ENCODE peak calls at places on chromosomes 7 and 10, in nine cellular contexts. O is activated naive CD4-positive, alpha-beta T cell treated with anti-CD3 and anti-CD28 coated beads, Interleukin-2, amount 10 ng/mL, durations not matched to agents 7 days and 5 days; E is effector CD4-positive, alpha-beta T cell; D is HuH-7.5; Q is activated T-cell treated with anti-CD3 and anti-CD28 coated beads, Interleukin-2, amount 50 U/mL, for 4 hours; I is CD8-positive, alpha-beta T cell; T is EH; H is thoracic aorta; R is stimulated activated CD8-positive, alpha-beta memory T cell treated with anti-CD3 and anti-CD28 coated beads, Interleukin-7, amount 100 ng/mL, for 24 hours. J is an unnamed sample.

GRCh38 chr10:99872367-99873162 is 90.1 kb downstream of the ABCC2 start:
- DNase-seq in E (no peak), Q (no peak), O (no peak), R (no peak), H (no peak), D (no peak), I (no peak), T (peak), J (no peak)

GRCh38 chr7:103131225-103131624 is 17.7 kb downstream of the NAPEPLD start:
- DNase-seq in R (no peak), Q (no peak), D (no peak), E (no peak), I (no peak), O (no peak), T (no peak), H (no peak), J (no peak)

GRCh38 chr10:45353176-45353575 is 20.8 kb upstream of the ALOX5 start:
- DNase-seq in R (no peak), D (no peak), E (no peak), O (no peak), H (no peak), Q (no peak), I (no peak), T (no peak), J (no peak)

GRCh38 chr7:28350610-28351009 is 61.7 kb upstream of the CREB5 start:
- DNase-seq in T (no peak), E (no peak), H (no peak), I (no peak), R (no peak), O (no peak), D (no peak), Q (no peak), J (no peak)

GRCh38 chr7:111931016-111931517 is 275.1 kb downstream of the DOCK4 start:
- DNase-seq in H (no peak), T (peak), E (no peak), R (no peak), I (no peak), Q (no peak), O (no peak), D (peak), J (no peak)

GRCh38 chr7:133196872-133197612 is 55.8 kb upstream of the EXOC4 start:
- DNase-seq in R (no peak), D (no peak), Q (no peak), T (no peak), I (no peak), O (no peak), H (no peak), E (no peak), J (no peak)

GRCh38 chr7:34982371-34983019 is 54.8 kb downstream of the DPY19L1 start:
- DNase-seq in E (no peak), T (no peak), R (no peak), I (no peak), D (no peak), H (no peak), O (no peak), Q (no peak), J (no peak)

GRCh38 chr7:103902917-103903316 is 86.5 kb downstream of the RELN start:
- DNase-seq in D (no peak), H (no peak), Q (no peak), T (no peak), R (no peak), I (no peak), E (no peak), O (no peak), J (no peak)

GRCh38 chr7:27192546-27193334 is 7.2 kb downstream of the HOXA13 start:
- DNase-seq in Q (no peak), E (no peak), T (peak), H (no peak), O (no peak), I (no peak), R (no peak), D (no peak), J (peak)

GRCh38 chr10:35794703-35795102 is 152.6 kb upstream of the FZD8 start:
- DNase-seq in R (no peak), Q (no peak), D (no peak), O (no peak), I (no peak), T (no peak), H (no peak), E (no peak), J (no peak)

GRCh38 chr10:122376364-122376961 is 2.0 kb downstream of the PLEKHA1 start:
- DNase-seq in H (no peak), O (no peak), E (no peak), R (no peak), T (no peak), D (no peak), Q (no peak), I (no peak), J (no peak)

GRCh38 chr7:30032310-30033125 is 4.3 kb downstream of the PLEKHA8 start:
- DNase-seq in H (no peak), R (no peak), I (no peak), E (no peak), O (no peak), Q (no peak), D (no peak), T (peak), J (no peak)

GRCh38 chr10:117663750-117664149 is 121.2 kb downstream of the EMX2 start:
- DNase-seq in Q (no peak), T (peak), I (no peak), D (no peak), E (no peak), R (no peak), O (no peak), H (no peak), J (no peak)

GRCh38 chr10:80199828-80200227 is 5.5 kb downstream of the ANXA11 start:
- DNase-seq in T (peak), Q (no peak), E (no peak), D (no peak), H (no peak), R (no peak), I (no peak), O (no peak), J (no peak)

GRCh38 chr7:139118234-139118802 is 8.8 kb upstream of the ZC3HAV1 start:
- DNase-seq in E (no peak), H (no peak), O (no peak), Q (no peak), D (no peak), R (no peak), T (peak), I (no peak), J (no peak)

GRCh38 chr7:45219130-45219529 is 61.5 kb downstream of the RAMP3 start:
- DNase-seq in R (no peak), H (no peak), T (no peak), Q (no peak), E (no peak), O (no peak), D (no peak), I (no peak), J (no peak)

GRCh38 chr7:94338921-94339371 is 55.7 kb upstream of the COL1A2 start:
- DNase-seq in I (no peak), H (no peak), E (no peak), O (no peak), D (no peak), Q (no peak), T (peak), R (no peak), J (no peak)